ENCODE peak calls at places on chromosomes 3 and 15, in ten cellular contexts. One of them, this sample, is unnamed.

GRCh38 chr3:64000446-64001055 is 22.7 kb downstream of the PSMD6 start:
- DNase-seq in MG63: no peak
- DNase-seq in cerebellar cortex: no peak
- DNase-seq in SJSA1: peak; percentile 51
- DNase-seq in activated T-helper 1 cell treated with anti-CD3 and anti-CD28 coated beads, Interleukin-12 subunit alpha, Interleukin-12 subunit beta, Interleukin-2, Interleukin-4 antibody, amounts not matched to agents 30 ng/mL and 10 ng/mL and 1 ng/mL, durations not matched to agents 14 hours and 24 hours and 36 hours: no peak
- DNase-seq in T-helper 9 cell: no peak
- DNase-seq in HT1080: no peak
- DNase-seq in fibroblast of pulmonary artery: no peak
- DNase-seq in hepatic stellate cell: peak; percentile 20
- DNase-seq in cardiac muscle cell: no peak
- DNase-seq in this sample: no peak

GRCh38 chr3:107307205-107307604 is 70.0 kb upstream of the CCDC54 start:
- DNase-seq in MG63: no peak
- DNase-seq in cerebellar cortex: no peak
- DNase-seq in SJSA1: no peak
- DNase-seq in activated T-helper 1 cell treated with anti-CD3 and anti-CD28 coated beads, Interleukin-12 subunit alpha, Interleukin-12 subunit beta, Interleukin-2, Interleukin-4 antibody, amounts not matched to agents 30 ng/mL and 10 ng/mL and 1 ng/mL, durations not matched to agents 14 hours and 24 hours and 36 hours: no peak
- DNase-seq in T-helper 9 cell: no peak
- DNase-seq in HT1080: no peak
- DNase-seq in fibroblast of pulmonary artery: no peak
- DNase-seq in hepatic stellate cell: no peak
- DNase-seq in cardiac muscle cell: no peak
- DNase-seq in this sample: no peak

GRCh38 chr15:88986949-88987589 is 73.9 kb upstream of the MFGE8 start:
- DNase-seq in MG63: no peak
- DNase-seq in cerebellar cortex: no peak
- DNase-seq in SJSA1: no peak
- DNase-seq in activated T-helper 1 cell treated with anti-CD3 and anti-CD28 coated beads, Interleukin-12 subunit alpha, Interleukin-12 subunit beta, Interleukin-2, Interleukin-4 antibody, amounts not matched to agents 30 ng/mL and 10 ng/mL and 1 ng/mL, durations not matched to agents 14 hours and 24 hours and 36 hours: no peak
- DNase-seq in T-helper 9 cell: no peak
- DNase-seq in HT1080: no peak
- DNase-seq in fibroblast of pulmonary artery: no peak
- DNase-seq in hepatic stellate cell: no peak
- DNase-seq in cardiac muscle cell: no peak
- DNase-seq in this sample: no peak

GRCh38 chr15:78127882-78128281 is 3.4 kb downstream of the CIB2 start:
- DNase-seq in MG63: no peak
- DNase-seq in cerebellar cortex: no peak
- DNase-seq in SJSA1: no peak
- DNase-seq in activated T-helper 1 cell treated with anti-CD3 and anti-CD28 coated beads, Interleukin-12 subunit alpha, Interleukin-12 subunit beta, Interleukin-2, Interleukin-4 antibody, amounts not matched to agents 30 ng/mL and 10 ng/mL and 1 ng/mL, durations not matched to agents 14 hours and 24 hours and 36 hours: no peak
- DNase-seq in T-helper 9 cell: no peak
- DNase-seq in HT1080: no peak
- DNase-seq in fibroblast of pulmonary artery: no peak
- DNase-seq in hepatic stellate cell: no peak
- DNase-seq in cardiac muscle cell: no peak
- DNase-seq in this sample: no peak

GRCh38 chr3:46538803-46539442 is 27.2 kb downstream of the LRRC2 start:
- DNase-seq in MG63: peak; percentile 83
- DNase-seq in cerebellar cortex: no peak
- DNase-seq in SJSA1: peak; percentile 49
- DNase-seq in activated T-helper 1 cell treated with anti-CD3 and anti-CD28 coated beads, Interleukin-12 subunit alpha, Interleukin-12 subunit beta, Interleukin-2, Interleukin-4 antibody, amounts not matched to agents 30 ng/mL and 10 ng/mL and 1 ng/mL, durations not matched to agents 14 hours and 24 hours and 36 hours: peak; percentile 75
- DNase-seq in T-helper 9 cell: peak; percentile 77
- DNase-seq in HT1080: peak; percentile 60
- DNase-seq in fibroblast of pulmonary artery: peak; percentile 50
- DNase-seq in hepatic stellate cell: peak; percentile 55
- DNase-seq in cardiac muscle cell: peak; percentile 41
- DNase-seq in this sample: peak; percentile 78

GRCh38 chr3:65713016-65713415 is 325.7 kb downstream of the MAGI1 start:
- DNase-seq in MG63: peak; percentile 60
- DNase-seq in cerebellar cortex: peak; percentile 24
- DNase-seq in SJSA1: no peak
- DNase-seq in activated T-helper 1 cell treated with anti-CD3 and anti-CD28 coated beads, Interleukin-12 subunit alpha, Interleukin-12 subunit beta, Interleukin-2, Interleukin-4 antibody, amounts not matched to agents 30 ng/mL and 10 ng/mL and 1 ng/mL, durations not matched to agents 14 hours and 24 hours and 36 hours: no peak
- DNase-seq in T-helper 9 cell: no peak
- DNase-seq in HT1080: peak; percentile 76
- DNase-seq in fibroblast of pulmonary artery: peak; percentile 74
- DNase-seq in hepatic stellate cell: peak; percentile 69
- DNase-seq in cardiac muscle cell: peak; percentile 87
- DNase-seq in this sample: no peak

GRCh38 chr3:119329551-119329950 is 35.4 kb downstream of the ARHGAP31 start:
- DNase-seq in MG63: no peak
- DNase-seq in cerebellar cortex: peak; percentile 33
- DNase-seq in SJSA1: no peak
- DNase-seq in activated T-helper 1 cell treated with anti-CD3 and anti-CD28 coated beads, Interleukin-12 subunit alpha, Interleukin-12 subunit beta, Interleukin-2, Interleukin-4 antibody, amounts not matched to agents 30 ng/mL and 10 ng/mL and 1 ng/mL, durations not matched to agents 14 hours and 24 hours and 36 hours: no peak
- DNase-seq in T-helper 9 cell: no peak
- DNase-seq in HT1080: no peak
- DNase-seq in fibroblast of pulmonary artery: no peak
- DNase-seq in hepatic stellate cell: no peak
- DNase-seq in cardiac muscle cell: no peak
- DNase-seq in this sample: no peak

GRCh38 chr15:33580526-33580925 is 269.8 kb downstream of the RYR3 start:
- DNase-seq in MG63: no peak
- DNase-seq in cerebellar cortex: no peak
- DNase-seq in SJSA1: no peak
- DNase-seq in activated T-helper 1 cell treated with anti-CD3 and anti-CD28 coated beads, Interleukin-12 subunit alpha, Interleukin-12 subunit beta, Interleukin-2, Interleukin-4 antibody, amounts not matched to agents 30 ng/mL and 10 ng/mL and 1 ng/mL, durations not matched to agents 14 hours and 24 hours and 36 hours: no peak
- DNase-seq in T-helper 9 cell: no peak
- DNase-seq in HT1080: peak; percentile 53
- DNase-seq in fibroblast of pulmonary artery: no peak
- DNase-seq in hepatic stellate cell: no peak
- DNase-seq in cardiac muscle cell: no peak
- DNase-seq in this sample: no peak

GRCh38 chr15:57647791-57648130 is 56.1 kb downstream of the MYZAP start:
- DNase-seq in MG63: peak; percentile 12
- DNase-seq in cerebellar cortex: no peak
- DNase-seq in SJSA1: no peak
- DNase-seq in activated T-helper 1 cell treated with anti-CD3 and anti-CD28 coated beads, Interleukin-12 subunit alpha, Interleukin-12 subunit beta, Interleukin-2, Interleukin-4 antibody, amounts not matched to agents 30 ng/mL and 10 ng/mL and 1 ng/mL, durations not matched to agents 14 hours and 24 hours and 36 hours: no peak
- DNase-seq in T-helper 9 cell: no peak
- DNase-seq in HT1080: peak; percentile 52
- DNase-seq in fibroblast of pulmonary artery: peak; percentile 62
- DNase-seq in hepatic stellate cell: no peak
- DNase-seq in cardiac muscle cell: peak; percentile 26
- DNase-seq in this sample: no peak

GRCh38 chr3:72797773-72798543 is 50.3 kb downstream of the SHQ1 start:
- DNase-seq in MG63: no peak
- DNase-seq in cerebellar cortex: peak; percentile 7
- DNase-seq in SJSA1: no peak
- DNase-seq in activated T-helper 1 cell treated with anti-CD3 and anti-CD28 coated beads, Interleukin-12 subunit alpha, Interleukin-12 subunit beta, Interleukin-2, Interleukin-4 antibody, amounts not matched to agents 30 ng/mL and 10 ng/mL and 1 ng/mL, durations not matched to agents 14 hours and 24 hours and 36 hours: no peak
- DNase-seq in T-helper 9 cell: no peak
- DNase-seq in HT1080: no peak
- DNase-seq in fibroblast of pulmonary artery: peak; percentile 53
- DNase-seq in hepatic stellate cell: peak; percentile 35
- DNase-seq in cardiac muscle cell: peak; percentile 54
- DNase-seq in this sample: no peak

GRCh38 chr3:138879541-138880380 is 45.0 kb upstream of the PIK3CB start:
- DNase-seq in MG63: no peak
- DNase-seq in cerebellar cortex: no peak
- DNase-seq in SJSA1: no peak
- DNase-seq in activated T-helper 1 cell treated with anti-CD3 and anti-CD28 coated beads, Interleukin-12 subunit alpha, Interleukin-12 subunit beta, Interleukin-2, Interleukin-4 antibody, amounts not matched to agents 30 ng/mL and 10 ng/mL and 1 ng/mL, durations not matched to agents 14 hours and 24 hours and 36 hours: no peak
- DNase-seq in T-helper 9 cell: no peak
- DNase-seq in HT1080: no peak
- DNase-seq in fibroblast of pulmonary artery: no peak
- DNase-seq in hepatic stellate cell: no peak
- DNase-seq in cardiac muscle cell: no peak
- DNase-seq in this sample: no peak

GRCh38 chr15:22893081-22893480 is 54.6 kb downstream of the NIPA2 start:
- DNase-seq in MG63: no peak
- DNase-seq in cerebellar cortex: no peak
- DNase-seq in SJSA1: no peak
- DNase-seq in activated T-helper 1 cell treated with anti-CD3 and anti-CD28 coated beads, Interleukin-12 subunit alpha, Interleukin-12 subunit beta, Interleukin-2, Interleukin-4 antibody, amounts not matched to agents 30 ng/mL and 10 ng/mL and 1 ng/mL, durations not matched to agents 14 hours and 24 hours and 36 hours: no peak
- DNase-seq in T-helper 9 cell: no peak
- DNase-seq in HT1080: no peak
- DNase-seq in fibroblast of pulmonary artery: no peak
- DNase-seq in hepatic stellate cell: no peak
- DNase-seq in cardiac muscle cell: no peak
- DNase-seq in this sample: no peak

GRCh38 chr3:109679672-109680071 is 342.3 kb upstream of the DPPA4 start:
- DNase-seq in MG63: no peak
- DNase-seq in cerebellar cortex: no peak
- DNase-seq in SJSA1: no peak
- DNase-seq in activated T-helper 1 cell treated with anti-CD3 and anti-CD28 coated beads, Interleukin-12 subunit alpha, Interleukin-12 subunit beta, Interleukin-2, Interleukin-4 antibody, amounts not matched to agents 30 ng/mL and 10 ng/mL and 1 ng/mL, durations not matched to agents 14 hours and 24 hours and 36 hours: no peak
- DNase-seq in T-helper 9 cell: no peak
- DNase-seq in HT1080: no peak
- DNase-seq in fibroblast of pulmonary artery: no peak
- DNase-seq in hepatic stellate cell: no peak
- DNase-seq in cardiac muscle cell: no peak
- DNase-seq in this sample: no peak

GRCh38 chr3:141000027-141000663 is 51.0 kb upstream of the SPSB4 start:
- DNase-seq in MG63: peak; percentile 59
- DNase-seq in cerebellar cortex: peak; percentile 68
- DNase-seq in SJSA1: no peak
- DNase-seq in activated T-helper 1 cell treated with anti-CD3 and anti-CD28 coated beads, Interleukin-12 subunit alpha, Interleukin-12 subunit beta, Interleukin-2, Interleukin-4 antibody, amounts not matched to agents 30 ng/mL and 10 ng/mL and 1 ng/mL, durations not matched to agents 14 hours and 24 hours and 36 hours: peak; percentile 29
- DNase-seq in T-helper 9 cell: peak; percentile 21
- DNase-seq in HT1080: peak; percentile 75
- DNase-seq in fibroblast of pulmonary artery: peak; percentile 64
- DNase-seq in hepatic stellate cell: peak; percentile 41
- DNase-seq in cardiac muscle cell: peak; percentile 66
- DNase-seq in this sample: peak; percentile 21

GRCh38 chr15:74337146-74337545 is 30.3 kb downstream of the CYP11A1 start:
- DNase-seq in MG63: no peak
- DNase-seq in cerebellar cortex: no peak
- DNase-seq in SJSA1: no peak
- DNase-seq in activated T-helper 1 cell treated with anti-CD3 and anti-CD28 coated beads, Interleukin-12 subunit alpha, Interleukin-12 subunit beta, Interleukin-2, Interleukin-4 antibody, amounts not matched to agents 30 ng/mL and 10 ng/mL and 1 ng/mL, durations not matched to agents 14 hours and 24 hours and 36 hours: no peak
- DNase-seq in T-helper 9 cell: no peak
- DNase-seq in HT1080: no peak
- DNase-seq in fibroblast of pulmonary artery: no peak
- DNase-seq in hepatic stellate cell: no peak
- DNase-seq in cardiac muscle cell: no peak
- DNase-seq in this sample: no peak

GRCh38 chr3:23241256-23241655 is 38.1 kb downstream of the UBE2E2 start:
- DNase-seq in MG63: no peak
- DNase-seq in cerebellar cortex: no peak
- DNase-seq in SJSA1: no peak
- DNase-seq in activated T-helper 1 cell treated with anti-CD3 and anti-CD28 coated beads, Interleukin-12 subunit alpha, Interleukin-12 subunit beta, Interleukin-2, Interleukin-4 antibody, amounts not matched to agents 30 ng/mL and 10 ng/mL and 1 ng/mL, durations not matched to agents 14 hours and 24 hours and 36 hours: no peak
- DNase-seq in T-helper 9 cell: no peak
- DNase-seq in HT1080: no peak
- DNase-seq in fibroblast of pulmonary artery: no peak
- DNase-seq in hepatic stellate cell: no peak
- DNase-seq in cardiac muscle cell: no peak
- DNase-seq in this sample: no peak